ENCODE peak calls at places on chromosomes 7 and 10, in five cellular contexts. X, F, R, Q and W are unnamed samples.

GRCh38 chr10:80158598-80159127 is 26.1 kb downstream of the PLAC9 start:
- DNase-seq in X (no peak), F (no peak), R (peak), Q (no peak), W (peak)

GRCh38 chr7:27187702-27188665 is 3.0 kb upstream of the HOXA11 start:
- DNase-seq in X (no peak), F (no peak), R (no peak), Q (peak), W (no peak)

GRCh38 chr7:95871078-95871848 is 98.9 kb downstream of the DYNC1I1 start:
- DNase-seq in X (peak), F (peak), R (peak), Q (peak), W (peak)

GRCh38 chr10:109922976-109923921 is at the start of gene XPNPEP1:
- DNase-seq in X (peak), F (peak), R (peak), Q (peak), W (peak)

GRCh38 chr10:88657901-88658300 is 6.3 kb upstream of the LIPF start:
- DNase-seq in X (no peak), F (no peak), R (no peak), Q (no peak), W (no peak)

GRCh38 chr7:131501930-131502685 is 54.3 kb downstream of the PODXL start:
- DNase-seq in X (peak), F (no peak), R (no peak), Q (no peak), W (no peak)

GRCh38 chr10:78510566-78511323 is 477.1 kb downstream of the RPS24 start:
- DNase-seq in X (no peak), F (no peak), R (no peak), Q (no peak), W (no peak)

GRCh38 chr7:158827411-158828342 is 1.6 kb downstream of the ESYT2 start:
- DNase-seq in X (no peak), F (peak), R (no peak), Q (no peak), W (no peak)

GRCh38 chr7:36923831-36924555 is 199.7 kb upstream of the AOAH start:
- DNase-seq in X (no peak), F (no peak), R (no peak), Q (no peak), W (no peak)

GRCh38 chr10:103852189-103852711 is 3.1 kb downstream of the SH3PXD2A start:
- DNase-seq in X (no peak), F (no peak), R (no peak), Q (no peak), W (no peak)

GRCh38 chr10:90658791-90659190 is 199.0 kb downstream of the HTR7 start:
- DNase-seq in X (peak), F (no peak), R (no peak), Q (peak), W (no peak)

GRCh38 chr7:30846378-30846777 is 65.3 kb upstream of the AQP1 start:
- DNase-seq in X (no peak), F (no peak), R (peak), Q (no peak), W (peak)

GRCh38 chr10:69217119-69217754 is 2.9 kb upstream of the HKDC1 start:
- DNase-seq in X (no peak), F (no peak), R (no peak), Q (no peak), W (peak)

GRCh38 chr10:14698487-14699170 is 76.1 kb downstream of the FAM107B start:
- DNase-seq in X (no peak), F (no peak), R (no peak), Q (no peak), W (no peak)

GRCh38 chr10:68403701-68404100 is 3.4 kb downstream of the RUFY2 start:
- DNase-seq in X (no peak), F (no peak), R (no peak), Q (no peak), W (no peak)

GRCh38 chr10:84365339-84365881 is 37.0 kb downstream of the CCSER2 start:
- DNase-seq in X (no peak), F (no peak), R (no peak), Q (no peak), W (no peak)

GRCh38 chr7:154953006-154953684 is 49.8 kb downstream of the PAXIP1 start:
- DNase-seq in X (peak), F (peak), R (no peak), Q (peak), W (peak)

GRCh38 chr10:94397549-94398370 is 4.6 kb upstream of the TBC1D12 start:
- DNase-seq in X (no peak), F (no peak), R (no peak), Q (no peak), W (no peak)

GRCh38 chr7:33145174-33145573 is 15.8 kb downstream of the BBS9 start:
- DNase-seq in X (no peak), F (no peak), R (no peak), Q (no peak), W (no peak)

GRCh38 chr7:101817031-101817929 is at the start of gene CUX1:
- DNase-seq in X (peak), F (peak), R (no peak), Q (peak), W (peak)

GRCh38 chr10:72069751-72070501 is 18.4 kb downstream of the SPOCK2 start:
- DNase-seq in X (no peak), F (no peak), R (no peak), Q (peak), W (peak)
- TF ChIP-seq CTCF in X (no peak), F (peak), R (no peak), Q (peak), W (no peak)

GRCh38 chr10:46297406-46298204 is 10.8 kb downstream of the ANTXRL start:
- DNase-seq in X (no peak), F (no peak), R (no peak), Q (no peak), W (no peak)
- TF ChIP-seq CTCF in X (no peak), F (no peak), R (no peak), Q (peak), W (no peak)

GRCh38 chr7:152048051-152048450 is 22.6 kb downstream of the GALNT11 start:
- DNase-seq in X (no peak), F (no peak), R (no peak), Q (no peak), W (no peak)

GRCh38 chr7:152046531-152046930 is 21.1 kb downstream of the GALNT11 start:
- DNase-seq in X (no peak), F (no peak), R (no peak), Q (no peak), W (no peak)

GRCh38 chr7:152051968-152052367 is 26.5 kb downstream of the GALNT11 start:
- DNase-seq in X (no peak), F (no peak), R (no peak), Q (no peak), W (no peak)

GRCh38 chr7:152052772-152053171 is 27.3 kb downstream of the GALNT11 start:
- DNase-seq in X (no peak), F (no peak), R (no peak), Q (no peak), W (no peak)

GRCh38 chr7:152050547-152050971 is 25.1 kb downstream of the GALNT11 start:
- DNase-seq in X (no peak), F (no peak), R (peak), Q (no peak), W (no peak)
- TF ChIP-seq CTCF in X (no peak), F (no peak), R (no peak), Q (no peak), W (no peak)

GRCh38 chr7:149489391-149490024 is 8.1 kb downstream of the ZNF746 start:
- DNase-seq in X (no peak), F (no peak), R (peak), Q (peak), W (peak)
- TF ChIP-seq CTCF in X (no peak), F (no peak), R (no peak), Q (peak), W (no peak)